ENCODE peak calls at places on chromosomes 3 and 15, in five cellular contexts. K, W, M, C and P are unnamed samples.

GRCh38 chr3:192188218-192188835 is 539.0 kb downstream of the FGF12 start:
- DNase-seq in W (no peak), C (no peak), M (no peak), K (peak; percentile 68), P (no peak)

GRCh38 chr3:183217548-183218321 is 35.3 kb upstream of the B3GNT5 start:
- DNase-seq in C (no peak), M (no peak), K (no peak), W (no peak), P (no peak)

GRCh38 chr15:78763111-78763795 is 48.0 kb downstream of the ADAMTS7 start:
- DNase-seq in K (no peak), W (no peak), M (no peak), C (peak; percentile 14), P (no peak)

GRCh38 chr3:196968233-196969000 is at the start of gene PIGZ:
- DNase-seq in C (no peak), M (no peak), W (no peak), K (peak; percentile 69), P (no peak)

GRCh38 chr15:79953951-79954444 is 17.0 kb downstream of the BCL2A1 start:
- DNase-seq in K (no peak), C (no peak), W (no peak), M (no peak), P (no peak)

GRCh38 chr3:48178072-48178471 is 10.1 kb downstream of the CDC25A start:
- DNase-seq in M (no peak), C (no peak), K (no peak), W (no peak), P (no peak)

GRCh38 chr15:36798366-36798765 is 218.9 kb downstream of the CDIN1 start:
- DNase-seq in W (no peak), K (no peak), M (no peak), C (no peak), P (no peak)

GRCh38 chr3:53186726-53187125 is 25.7 kb downstream of the PRKCD start:
- DNase-seq in C (no peak), M (no peak), W (no peak), K (no peak), P (no peak)

GRCh38 chr15:28892789-28893610 is 7.2 kb downstream of the APBA2 start:
- DNase-seq in C (no peak), W (no peak), M (no peak), K (no peak), P (no peak)

GRCh38 chr3:149487598-149488197 is 13.2 kb downstream of the TM4SF4 start:
- DNase-seq in C (no peak), M (no peak), K (no peak), W (no peak), P (no peak)

GRCh38 chr3:48588230-48588629 is 6.9 kb downstream of the COL7A1 start:
- DNase-seq in W (no peak), C (no peak), M (no peak), K (no peak), P (no peak)

GRCh38 chr15:26665950-26666921 is 106.6 kb downstream of the GABRB3 start:
- DNase-seq in K (no peak), W (no peak), C (no peak), M (no peak), P (no peak)